ENCODE peak calls at places on chromosomes 4 and X, in seven cellular contexts. I is globus pallidus; L is aorta; Y is MG63; K is kidney tubule cell; S is stimulated activated CD4-positive, alpha-beta T cell treated with anti-CD3 and anti-CD28 coated beads, TNF-alpha, amount 100 ng/mL, for 24 hours; V is nephron progenitor cell. M is an unnamed sample.

GRCh38 chr4:84384801-84385582 is 114.1 kb downstream of the NKX6-1 start:
- DNase-seq in Y (no peak), I (no peak), S (no peak), L (no peak), K (no peak), V (no peak), M (peak; percentile 85)

GRCh38 chr4:176137626-176138025 is 57.8 kb downstream of the SPATA4 start:
- DNase-seq in S (no peak), I (no peak), Y (no peak), K (peak; percentile 47), L (no peak), V (no peak), M (no peak)

GRCh38 chr4:153337686-153338085 is 6.8 kb upstream of the MND1 start:
- DNase-seq in L (no peak), Y (no peak), K (no peak), I (no peak), V (no peak), S (no peak), M (no peak)

GRCh38 chr4:149211961-149212360 is 603.7 kb downstream of the IQCM start:
- DNase-seq in K (no peak), L (no peak), V (no peak), S (no peak), Y (no peak), I (no peak), M (no peak)

GRCh38 chr4:55291227-55291629 is 54.8 kb upstream of the SRD5A3 start:
- DNase-seq in Y (peak; percentile 87), S (no peak), I (no peak), V (no peak), K (no peak), L (no peak), M (no peak)

GRCh38 chr4:17687237-17687857 is 72.9 kb downstream of the MED28 start:
- DNase-seq in V (no peak), L (no peak), K (no peak), S (no peak), I (peak; percentile 2), Y (no peak), M (no peak)

GRCh38 chr4:6473264-6474052 is 1.0 kb upstream of the PPP2R2C start:
- DNase-seq in K (no peak), Y (no peak), I (no peak), L (no peak), V (no peak), S (no peak), M (no peak)

GRCh38 chr4:180827610-180828009 is 1415.6 kb upstream of the TENM3 start:
- DNase-seq in V (no peak), Y (no peak), K (no peak), S (no peak), I (no peak), L (no peak), M (no peak)

GRCh38 chr4:168487821-168488162 is 7.5 kb upstream of the DDX60L start:
- DNase-seq in I (no peak), S (no peak), V (no peak), Y (no peak), L (no peak), K (no peak), M (no peak)

GRCh38 chr4:149980941-149981340 is 97.3 kb upstream of the DCLK2 start:
- DNase-seq in V (peak; percentile 72), K (peak; percentile 64), Y (peak; percentile 12), I (peak; percentile 32), S (peak; percentile 21), L (peak; percentile 71), M (peak; percentile 54)

GRCh38 chr4:8643986-8644385 is 51.4 kb downstream of the CPZ start:
- DNase-seq in S (no peak), K (no peak), L (peak; percentile 71), V (no peak), Y (no peak), I (no peak), M (no peak)

GRCh38 chr4:25816591-25817058 is 46.2 kb downstream of the SEL1L3 start:
- DNase-seq in L (no peak), V (no peak), I (no peak), S (no peak), Y (no peak), K (no peak), M (no peak)

GRCh38 chr4:174613979-174614378 is 91.7 kb upstream of the HPGD start:
- DNase-seq in V (no peak), I (no peak), Y (no peak), K (no peak), S (no peak), L (no peak), M (no peak)

GRCh38 chr4:185625503-185625902 is 90.2 kb upstream of the PDLIM3 start:
- DNase-seq in V (no peak), K (no peak), L (no peak), I (no peak), Y (no peak), S (no peak), M (no peak)

GRCh38 chr4:158783775-158784174 is 14.9 kb downstream of the FNIP2 start:
- DNase-seq in V (no peak), I (no peak), L (no peak), K (peak; percentile 61), S (no peak), Y (no peak), M (no peak)

GRCh38 chr4:157977086-157977485 is 195.7 kb downstream of the GASK1B start:
- DNase-seq in K (no peak), I (no peak), Y (no peak), S (no peak), L (no peak), V (no peak), M (no peak)

GRCh38 chrX:7059214-7059838 is 88.2 kb upstream of the STS start:
- DNase-seq in I (no peak), K (no peak), L (no peak), Y (no peak), S (no peak), V (no peak), M (no peak)

GRCh38 chrX:102517331-102517730 is 792 bp upstream of the TMSB15A start:
- DNase-seq in Y (no peak), L (no peak), I (peak; percentile 16), K (peak; percentile 1), S (no peak), V (no peak), M (peak; percentile 42)

GRCh38 chr4:1403591-1404572 is 2.4 kb downstream of the NKX1-1 start:
- DNase-seq in I (no peak), Y (peak; percentile 11), V (peak; percentile 45), K (no peak), S (no peak), L (peak; percentile 78), M (no peak)

GRCh38 chr4:92234393-92235176 is 69.2 kb upstream of the GRID2 start:
- DNase-seq in K (peak; percentile 86), Y (peak; percentile 4), I (no peak), S (no peak), V (no peak), L (no peak), M (no peak)

GRCh38 chr4:6275898-6276563 is 6.4 kb downstream of the WFS1 start:
- DNase-seq in Y (no peak), V (no peak), I (no peak), L (no peak), K (no peak), S (no peak), M (no peak)

GRCh38 chr4:14513471-14513870 is 488.8 kb upstream of the CPEB2 start:
- DNase-seq in V (no peak), I (no peak), L (no peak), K (no peak), Y (no peak), S (no peak), M (no peak)

GRCh38 chrX:22300130-22300529 is 27.4 kb downstream of the CBLL2 start:
- DNase-seq in K (peak; percentile 58), I (peak; percentile 4), S (no peak), L (no peak), V (no peak), Y (peak; percentile 48), M (no peak)

GRCh38 chr4:145083891-145084640 is 13.9 kb downstream of the ANAPC10 start:
- DNase-seq in L (no peak), S (no peak), K (peak; percentile 79), Y (no peak), I (no peak), V (no peak), M (peak; percentile 72)

M was measured in HAP-1.